ENCODE peak calls at places on chromosomes 6 and 20, in nine cellular contexts. M is osteocyte; R is stimulated activated CD4-positive, alpha-beta T cell treated with anti-CD3 and anti-CD28 coated beads, Interleukin-15, amount 100 ng/mL, for 24 hours; P is NAMALWA; N is NCI-H748 treated with DMSO at 0.1 percent for 48 hours; E is A549; H is naive thymus-derived CD4-positive, alpha-beta T cell; A is M059J; S is cardiac septum. W is an unnamed sample.

GRCh38 chr6:83257791-83258190 is 64.6 kb downstream of the RWDD2A start:
- DNase-seq in N (no peak), R (no peak), M (no peak), S (no peak), P (no peak), E (no peak), H (no peak), A (peak), W (no peak)

GRCh38 chr20:58020656-58021454 is 207.6 kb downstream of the ANKRD60 start:
- DNase-seq in S (peak), N (no peak), M (peak), A (peak), E (no peak), R (no peak), H (no peak), P (no peak), W (no peak)

GRCh38 chr20:11193241-11193640 is 519.4 kb upstream of the JAG1 start:
- DNase-seq in R (no peak), M (no peak), N (no peak), H (no peak), P (no peak), A (peak), S (no peak), E (no peak), W (no peak)

GRCh38 chr20:51029556-51029955 is 6.6 kb upstream of the KCNG1 start:
- DNase-seq in S (no peak), E (no peak), P (no peak), R (no peak), M (no peak), A (no peak), H (no peak), N (no peak), W (no peak)

GRCh38 chr6:107679457-107679856 is 144.7 kb downstream of the SCML4 start:
- DNase-seq in H (no peak), S (no peak), P (no peak), M (no peak), A (no peak), E (no peak), R (no peak), N (no peak), W (no peak)

GRCh38 chr6:39892490-39893129 is 41.7 kb downstream of the MOCS1 start:
- DNase-seq in R (peak), H (no peak), P (peak), M (no peak), A (peak), N (peak), E (peak), S (peak), W (peak)

GRCh38 chr6:43627008-43627825 is 1.8 kb downstream of the GTPBP2 start:
- DNase-seq in A (peak), R (no peak), E (peak), P (peak), M (peak), H (no peak), S (peak), N (peak), W (peak)

GRCh38 chr6:12749531-12750379 is 33.2 kb downstream of the PHACTR1 start:
- DNase-seq in M (no peak), R (peak), A (no peak), H (no peak), E (no peak), N (no peak), S (no peak), P (no peak), W (no peak)

GRCh38 chr20:19824861-19825260 is 66.8 kb downstream of the RIN2 start:
- DNase-seq in H (no peak), N (no peak), A (peak), S (no peak), R (no peak), M (no peak), P (no peak), E (no peak), W (no peak)

GRCh38 chr20:43770342-43770741 is 43.5 kb upstream of the GTSF1L start:
- DNase-seq in S (no peak), M (no peak), P (no peak), H (no peak), E (no peak), A (no peak), R (no peak), N (no peak), W (no peak)

GRCh38 chr20:7703436-7703835 is 236.8 kb downstream of the HAO1 start:
- DNase-seq in A (no peak), N (peak), S (no peak), E (no peak), R (no peak), H (no peak), P (no peak), M (no peak), W (no peak)

GRCh38 chr20:50810063-50810462 is 15.2 kb downstream of the BCAS4 start:
- DNase-seq in N (no peak), H (no peak), E (no peak), M (no peak), A (peak), P (no peak), S (no peak), R (no peak), W (no peak)

GRCh38 chr20:3613821-3614440 is 49.3 kb downstream of the GFRA4 start:
- DNase-seq in S (no peak), H (no peak), M (no peak), E (no peak), N (no peak), P (no peak), R (no peak), A (no peak), W (no peak)

GRCh38 chr20:42775866-42776265 is 413.8 kb downstream of the PTPRT start:
- DNase-seq in R (no peak), S (no peak), P (no peak), H (no peak), N (no peak), M (no peak), E (no peak), A (no peak), W (no peak)

GRCh38 chr6:114747995-114748625 is 405.3 kb upstream of the HS3ST5 start:
- DNase-seq in P (peak), A (peak), S (no peak), E (peak), M (peak), R (peak), H (no peak), N (no peak), W (no peak)

GRCh38 chr20:50930139-50931047 is 844 bp downstream of the ADNP start:
- DNase-seq in S (no peak), P (peak), R (peak), A (peak), H (peak), N (no peak), M (no peak), E (peak), W (no peak)

GRCh38 chr6:157092736-157093135 is 230.6 kb downstream of the TMEM242 start:
- DNase-seq in A (no peak), S (no peak), M (no peak), E (no peak), H (no peak), R (no peak), N (peak), P (no peak), W (no peak)

GRCh38 chr6:151075527-151075926 is 164.2 kb upstream of the AKAP12 start:
- DNase-seq in E (no peak), S (no peak), M (no peak), R (no peak), N (no peak), A (peak), H (no peak), P (no peak), W (no peak)

GRCh38 chr6:34020278-34020677 is 125.6 kb downstream of the GRM4 start:
- DNase-seq in H (no peak), M (no peak), P (no peak), N (no peak), E (no peak), R (no peak), S (no peak), A (no peak), W (no peak)

GRCh38 chr6:137928286-137928685 is 61.2 kb downstream of the TNFAIP3 start:
- DNase-seq in N (no peak), M (no peak), P (peak), R (peak), S (no peak), A (no peak), E (no peak), H (peak), W (no peak)

GRCh38 chr6:79927758-79928157 is 19.6 kb downstream of the ELOVL4 start:
- DNase-seq in P (no peak), A (no peak), R (no peak), N (no peak), S (no peak), M (no peak), E (no peak), H (no peak), W (no peak)

GRCh38 chr6:22147983-22148797 is 148.6 kb downstream of the PRL start:
- DNase-seq in H (peak), R (no peak), P (no peak), S (no peak), E (peak), M (peak), A (peak), N (peak), W (peak)

GRCh38 chr6:151285121-151285520 is 45.4 kb downstream of the AKAP12 start:
- DNase-seq in A (peak), E (no peak), M (no peak), R (no peak), S (no peak), N (no peak), P (no peak), H (no peak), W (no peak)

GRCh38 chr6:110878751-110879539 is 4.4 kb downstream of the AMD1 start:
- DNase-seq in R (peak), M (no peak), P (peak), A (no peak), N (no peak), S (no peak), E (peak), H (peak), W (no peak)

GRCh38 chr20:22617160-22617559 is 32.8 kb upstream of the FOXA2 start:
- DNase-seq in P (no peak), N (no peak), A (peak), H (no peak), R (no peak), M (no peak), S (no peak), E (peak), W (peak)

GRCh38 chr6:31763617-31763940 is 1.1 kb downstream of the SAPCD1 start:
- DNase-seq in S (no peak), A (peak), E (peak), P (no peak), N (no peak), M (no peak), H (no peak), R (no peak), W (no peak)

GRCh38 chr6:37865534-37865933 is 46.0 kb downstream of the ZFAND3 start:
- DNase-seq in M (no peak), S (no peak), E (no peak), N (no peak), H (no peak), A (no peak), R (no peak), P (no peak), W (no peak)

GRCh38 chr6:105445461-105445860 is 42.6 kb upstream of the PREP start:
- DNase-seq in P (no peak), A (no peak), M (no peak), N (no peak), H (no peak), S (no peak), R (no peak), E (no peak), W (no peak)

GRCh38 chr20:47711046-47711752 is 74.1 kb downstream of the SULF2 start:
- DNase-seq in N (no peak), H (no peak), P (no peak), S (no peak), A (no peak), E (no peak), R (no peak), M (no peak), W (no peak)

GRCh38 chr6:132087391-132087790 is 136.2 kb upstream of the CCN2 start:
- DNase-seq in E (no peak), A (no peak), S (no peak), P (no peak), R (no peak), N (no peak), M (no peak), H (no peak), W (no peak)

GRCh38 chr20:36784900-36785299 is 11.3 kb upstream of the DSN1 start:
- DNase-seq in R (no peak), N (no peak), E (no peak), P (no peak), H (no peak), S (no peak), M (no peak), A (no peak), W (no peak)

GRCh38 chr20:38985603-38986170 is 23.5 kb downstream of the DHX35 start:
- DNase-seq in N (no peak), R (no peak), A (peak), S (no peak), P (no peak), E (no peak), M (no peak), H (no peak), W (no peak)

GRCh38 chr6:56999049-56999448 is 44.1 kb downstream of the BEND6 start:
- DNase-seq in H (no peak), N (no peak), P (no peak), M (no peak), S (no peak), A (no peak), R (no peak), E (no peak), W (no peak)

GRCh38 chr20:34333786-34334185 is 29.3 kb upstream of the ITCH start:
- DNase-seq in E (no peak), H (no peak), R (no peak), M (no peak), A (no peak), N (no peak), S (no peak), P (no peak), W (no peak)

W was measured in HuH-7.5.